ENCODE peak calls at places on chromosomes 16 and 17, in nine cellular contexts. J, C, B, D, W, G, R, H and P are unnamed samples.

GRCh38 chr17:19024101-19025078 is 19.8 kb upstream of the FAM83G start:
- DNase-seq in D (no peak), C (no peak), B (peak), J (no peak), W (no peak), R (no peak), G (no peak), H (peak), P (no peak)

GRCh38 chr17:5595831-5596230 is 11.5 kb upstream of the NLRP1 start:
- DNase-seq in W (no peak), J (no peak), R (no peak), G (no peak), B (no peak), D (no peak), H (no peak), C (no peak), P (no peak)

GRCh38 chr16:27330542-27330941 is 16.8 kb downstream of the IL4R start:
- DNase-seq in H (peak), D (peak), W (no peak), G (no peak), J (no peak), C (no peak), R (no peak), B (peak), P (no peak)

GRCh38 chr17:48492401-48493298 is 38.2 kb downstream of the HOXB1 start:
- DNase-seq in R (peak), D (peak), W (peak), H (peak), J (peak), G (peak), C (peak), B (no peak), P (no peak)

GRCh38 chr16:64621616-64622015 is 500.2 kb downstream of the CDH11 start:
- DNase-seq in B (no peak), W (no peak), C (no peak), R (no peak), G (no peak), J (no peak), H (no peak), D (no peak), P (no peak)

GRCh38 chr17:58335061-58335731 is 6.6 kb upstream of the TSPOAP1 start:
- DNase-seq in C (peak), R (no peak), J (peak), W (no peak), B (no peak), G (no peak), D (no peak), H (no peak), P (no peak)

GRCh38 chr17:13513039-13513405 is 88.7 kb downstream of the HS3ST3A1 start:
- DNase-seq in G (no peak), W (no peak), C (no peak), B (no peak), D (no peak), H (no peak), J (no peak), R (no peak), P (no peak)

GRCh38 chr16:74226361-74226979 is 70.1 kb upstream of the PSMD7 start:
- DNase-seq in J (no peak), G (peak), W (no peak), D (no peak), B (no peak), H (no peak), C (no peak), R (no peak), P (no peak)

GRCh38 chr17:4087911-4088693 is 54.7 kb downstream of the ZZEF1 start:
- DNase-seq in G (no peak), C (no peak), B (peak), D (no peak), J (no peak), W (no peak), H (no peak), R (no peak), P (no peak)

GRCh38 chr17:1460233-1460632 is 4.2 kb upstream of the CRK start:
- DNase-seq in H (peak), D (peak), C (no peak), W (no peak), G (no peak), J (no peak), B (peak), R (peak), P (no peak)

GRCh38 chr17:18182978-18183333 is 672 bp upstream of the ALKBH5 start:
- DNase-seq in D (peak), H (peak), B (peak), J (peak), W (peak), C (no peak), R (peak), G (no peak), P (peak)

GRCh38 chr17:42781639-42782401 is 1.4 kb downstream of the WNK4 start:
- DNase-seq in G (no peak), D (no peak), W (no peak), C (no peak), B (no peak), R (peak), J (no peak), H (no peak), P (no peak)

GRCh38 chr16:2473999-2474876 is 689 bp upstream of the TBC1D24 start:
- DNase-seq in H (peak), R (peak), D (no peak), C (peak), W (peak), G (peak), J (peak), B (no peak), P (no peak)

GRCh38 chr16:86961133-86961720 is 356.0 kb downstream of the C16orf95 start:
- DNase-seq in D (no peak), G (no peak), B (no peak), J (no peak), H (no peak), R (no peak), C (no peak), W (no peak), P (no peak)

GRCh38 chr17:43952351-43952723 is 1.4 kb downstream of the PYY start:
- DNase-seq in B (no peak), C (peak), D (no peak), G (no peak), J (no peak), W (no peak), H (no peak), R (no peak), P (no peak)

GRCh38 chr17:28477928-28478327 is 4.5 kb downstream of the SLC13A2 start:
- DNase-seq in W (no peak), G (no peak), C (no peak), B (no peak), R (no peak), J (no peak), H (no peak), D (no peak), P (no peak)

GRCh38 chr17:74252272-74252671 is 21.8 kb upstream of the DNAI2 start:
- DNase-seq in W (no peak), G (no peak), B (no peak), R (no peak), D (no peak), J (no peak), C (no peak), H (no peak), P (no peak)

GRCh38 chr16:48086422-48086821 is 69.4 kb downstream of the ABCC12 start:
- DNase-seq in R (no peak), H (no peak), J (no peak), G (no peak), B (no peak), C (no peak), W (no peak), D (no peak), P (no peak)

GRCh38 chr17:3896108-3897099 is 3.6 kb upstream of the CAMKK1 start:
- DNase-seq in B (no peak), H (no peak), C (no peak), R (no peak), W (no peak), D (no peak), G (peak), J (no peak), P (no peak)

GRCh38 chr17:3027786-3028532 is 35.4 kb downstream of the OR1D5 start:
- DNase-seq in H (no peak), C (no peak), B (no peak), D (no peak), W (no peak), J (no peak), G (no peak), R (peak), P (no peak)

GRCh38 chr17:68457168-68457538 is at the start of gene WIPI1:
- DNase-seq in G (no peak), D (no peak), J (no peak), R (no peak), H (no peak), W (peak), B (no peak), C (no peak), P (no peak)

GRCh38 chr16:47916266-47916665 is 239.5 kb downstream of the ABCC12 start:
- DNase-seq in H (no peak), C (no peak), G (no peak), J (no peak), D (no peak), W (no peak), R (no peak), B (no peak), P (no peak)

GRCh38 chr17:39564201-39564828 is 43.4 kb downstream of the NEUROD2 start:
- DNase-seq in D (no peak), R (no peak), B (no peak), W (no peak), G (peak), J (no peak), H (no peak), C (peak), P (no peak)

GRCh38 chr16:75096730-75097129 is 19.9 kb downstream of the LDHD start:
- DNase-seq in H (no peak), J (no peak), R (peak), C (peak), W (no peak), B (peak), G (no peak), D (no peak), P (no peak)

GRCh38 chr16:81896902-81897301 is 114.4 kb downstream of the SDR42E1 start:
- DNase-seq in J (no peak), D (no peak), G (no peak), C (no peak), B (no peak), W (no peak), R (no peak), H (no peak), P (no peak)

GRCh38 chr17:40038882-40039513 is 15.2 kb downstream of the MED24 start:
- DNase-seq in R (peak), D (peak), H (peak), G (peak), B (peak), C (peak), W (no peak), J (no peak), P (no peak)

GRCh38 chr17:33968350-33969044 is 286.6 kb upstream of the CCL2 start:
- DNase-seq in H (no peak), W (peak), C (peak), J (peak), R (no peak), G (no peak), B (no peak), D (no peak), P (no peak)

GRCh38 chr16:24848065-24848464 is 2.3 kb downstream of the SLC5A11 start:
- DNase-seq in H (no peak), R (no peak), D (no peak), B (peak), G (no peak), C (no peak), J (no peak), W (no peak), P (no peak)

GRCh38 chr16:23496826-23497542 is 13.3 kb downstream of the GGA2 start:
- DNase-seq in J (no peak), H (no peak), C (no peak), R (no peak), W (no peak), B (peak), D (peak), G (no peak), P (no peak)

GRCh38 chr17:82817947-82818346 is 21.9 kb downstream of the ZNF750 start:
- DNase-seq in D (no peak), C (no peak), R (no peak), J (no peak), G (no peak), W (no peak), H (no peak), B (no peak), P (no peak)

GRCh38 chr17:77462101-77462500 is 321.3 kb downstream of the SEC14L1 start:
- DNase-seq in H (peak), R (no peak), W (no peak), C (no peak), B (no peak), J (peak), G (no peak), D (no peak), P (no peak)

GRCh38 chr17:27491713-27492190 is 35.5 kb downstream of the KSR1 start:
- DNase-seq in G (no peak), W (no peak), R (no peak), C (no peak), D (no peak), J (no peak), H (no peak), B (no peak), P (no peak)